ENCODE peak calls at places on chromosomes 2 and 18, in five cellular contexts. D is A549, K is tibial artery, J is lower lobe of right lung, A is colonic mucosa. O is an unnamed sample.
A peak's percentile ranks its signal among the peaks of the same experiment; 100 is the strongest.

GRCh38 chr2:69026026-69026425 is 13.0 kb downstream of the ANTXR1 start:
- DNase-seq in K (no peak), D (no peak), J (no peak), A (peak; percentile 68), O (no peak)

GRCh38 chr2:222318712-222319575 is 20.1 kb upstream of the PAX3 start:
- DNase-seq in D (no peak), J (no peak), K (no peak), A (peak; percentile 38), O (no peak)

GRCh38 chr2:66440011-66440542 is 5.2 kb downstream of the MEIS1 start:
- DNase-seq in K (no peak), D (no peak), A (no peak), J (no peak), O (no peak)

GRCh38 chr2:55880416-55881143 is 43.0 kb downstream of the EFEMP1 start:
- DNase-seq in K (no peak), A (no peak), J (no peak), D (no peak), O (no peak)

GRCh38 chr2:170423919-170424318 is 246.0 kb downstream of the MYO3B start:
- DNase-seq in J (no peak), K (no peak), A (no peak), D (no peak), O (no peak)

GRCh38 chr18:76452357-76452756 is 42.7 kb downstream of the ZNF516 start:
- DNase-seq in K (no peak), J (peak; percentile 30), A (no peak), D (no peak), O (no peak)

GRCh38 chr18:46283895-46284295 is 179.7 kb downstream of the HAUS1 start:
- DNase-seq in A (no peak), J (no peak), K (no peak), D (no peak), O (no peak)

GRCh38 chr18:27270508-27270907 is 85.4 kb upstream of the CHST9 start:
- DNase-seq in D (no peak), A (no peak), K (no peak), J (no peak), O (no peak)

GRCh38 chr18:48319796-48320638 is 89.2 kb downstream of the ZBTB7C start:
- DNase-seq in D (no peak), K (no peak), A (peak; percentile 22), J (no peak), O (no peak)

GRCh38 chr2:78532762-78533399 is 492.6 kb upstream of the REG3G start:
- DNase-seq in J (no peak), K (no peak), D (no peak), A (no peak), O (no peak)

GRCh38 chr2:65265090-65266045 is 37.7 kb downstream of the ACTR2 start:
- DNase-seq in K (no peak), J (no peak), D (peak; percentile 46), A (peak; percentile 55), O (peak; percentile 18)

GRCh38 chr2:65416945-65417344 is 15.5 kb downstream of the SPRED2 start:
- DNase-seq in K (no peak), A (peak; percentile 75), J (peak; percentile 53), D (no peak), O (no peak)

GRCh38 chr18:51100371-51101000 is 70.5 kb downstream of the SMAD4 start:
- DNase-seq in J (no peak), A (no peak), D (no peak), K (no peak), O (no peak)

GRCh38 chr18:34760444-34760843 is 50.3 kb downstream of the DTNA start:
- DNase-seq in K (no peak), J (no peak), D (no peak), A (no peak), O (no peak)

GRCh38 chr2:232976176-232976575 is 36.9 kb downstream of the NGEF start:
- DNase-seq in A (no peak), K (no peak), D (no peak), J (no peak), O (no peak)

GRCh38 chr2:239316562-239317465 is 84.0 kb downstream of the HDAC4 start:
- DNase-seq in D (no peak), K (peak; percentile 78), J (peak; percentile 74), A (peak; percentile 23), O (no peak)

GRCh38 chr2:30149513-30149912 is 2.7 kb downstream of the YPEL5 start:
- DNase-seq in K (no peak), J (no peak), D (no peak), A (no peak), O (no peak)

GRCh38 chr2:230868151-230868946 is 3.6 kb downstream of the ITM2C start:
- DNase-seq in K (no peak), J (no peak), D (no peak), A (no peak), O (no peak)

GRCh38 chr2:197184959-197185586 is 125.5 kb downstream of the ANKRD44 start:
- DNase-seq in D (no peak), J (peak; percentile 65), A (no peak), K (peak; percentile 54), O (no peak)

GRCh38 chr2:222912117-222912516 is 51.3 kb downstream of the ACSL3 start:
- DNase-seq in A (no peak), K (no peak), J (no peak), D (no peak), O (no peak)

GRCh38 chr2:166351319-166351718 is 24.4 kb downstream of the SCN9A start:
- DNase-seq in J (no peak), A (no peak), K (no peak), D (no peak), O (no peak)

GRCh38 chr2:241659150-241659739 is 21.8 kb downstream of the ATG4B start:
- DNase-seq in J (no peak), K (peak; percentile 43), A (peak; percentile 74), D (peak; percentile 27), O (no peak)

GRCh38 chr2:174764281-174765063 is at the start of gene CHRNA1:
- DNase-seq in A (no peak), K (no peak), J (no peak), D (no peak), O (no peak)

DNA sequence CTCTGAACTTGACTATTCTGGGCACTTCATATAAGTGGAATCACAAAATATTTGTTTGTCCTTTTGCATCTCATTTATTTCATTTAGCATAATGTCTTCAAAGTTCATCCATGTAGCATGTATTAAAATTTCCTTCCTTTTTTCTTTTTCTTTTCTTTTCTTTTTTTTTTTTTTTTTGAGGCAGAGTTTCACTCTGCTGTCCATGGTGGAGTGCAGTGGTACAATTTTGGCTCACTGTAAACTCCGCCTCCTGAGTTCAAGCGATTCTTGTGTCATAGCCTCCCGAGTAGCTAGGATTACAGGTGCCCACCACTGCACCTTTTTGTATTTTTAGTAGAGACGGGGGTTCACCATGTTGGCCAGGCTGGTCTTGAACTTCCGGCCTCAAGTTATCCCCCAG is 11.9 kb downstream of the ATP8B1 start:
- DNase-seq in K (no peak), J (no peak), D (no peak), A (no peak), O (no peak)
- H3K27ac ChIP-seq in K (peak overlapping the region; percentile 86), J (no peak overlapping the region), D (no peak overlapping the region), A (no peak overlapping the region), O (no peak overlapping the region)

GRCh38 chr18:62556397-62556796 is 33.6 kb downstream of the ZCCHC2 start:
- DNase-seq in J (no peak), A (no peak), D (no peak), K (no peak), O (no peak)

GRCh38 chr18:62554083-62554815 is 31.4 kb downstream of the ZCCHC2 start:
- DNase-seq in D (no peak), A (no peak), K (no peak), J (no peak), O (no peak)

GRCh38 chr18:62558015-62558663 is 35.3 kb downstream of the ZCCHC2 start:
- DNase-seq in J (no peak), D (no peak), K (no peak), A (no peak), O (no peak)

GRCh38 chr18:62551972-62552513 is 29.2 kb downstream of the ZCCHC2 start:
- DNase-seq in A (no peak), J (no peak), D (no peak), K (no peak), O (no peak)

DNA sequence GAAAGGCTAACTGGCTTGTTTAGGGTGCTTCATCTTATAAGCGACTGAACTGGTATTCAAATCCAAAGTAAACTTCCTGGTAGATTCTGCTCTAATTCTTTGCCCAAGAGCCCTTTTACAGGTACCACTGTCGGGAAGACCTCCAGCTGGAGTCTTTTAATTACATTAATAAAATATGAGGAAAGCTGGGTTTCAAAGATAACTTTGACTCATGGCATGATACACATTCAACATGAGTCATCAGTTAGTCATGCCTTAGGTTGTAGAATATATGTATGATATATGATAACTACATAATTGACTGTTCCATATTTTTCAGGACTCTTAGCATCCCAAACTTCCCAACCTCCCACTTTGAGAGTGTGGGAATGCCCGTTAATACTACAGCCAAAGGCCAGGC is 32.3 kb downstream of the ZCCHC2 start:
- DNase-seq in J (no peak), K (no peak), A (no peak), D (peak; percentile 6), O (no peak)
- H3K27ac ChIP-seq in J (no peak overlapping the region), K (no peak overlapping the region), A (no peak overlapping the region), D (no peak overlapping the region), O (no peak overlapping the region)

DNA sequence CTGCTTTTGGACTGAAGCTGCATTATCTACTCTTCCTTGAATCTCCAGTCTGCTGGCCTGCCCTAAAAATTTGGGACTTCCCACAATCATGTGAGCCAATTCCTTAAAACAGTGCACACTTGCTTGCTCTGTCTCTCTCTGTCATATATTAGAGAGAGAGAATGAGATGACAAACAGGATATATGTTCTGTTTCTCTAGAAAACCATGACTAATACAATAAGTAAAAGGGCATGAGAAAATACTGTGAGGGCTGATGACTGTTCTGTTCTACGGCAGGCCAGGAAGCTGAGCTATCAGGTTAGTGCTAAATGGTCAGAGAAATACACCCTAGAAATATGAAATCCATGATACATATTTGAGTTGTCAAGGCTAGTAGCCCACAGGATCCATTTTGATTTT is 1896.8 kb upstream of the CELF4 start:
- DNase-seq in J (no peak), K (no peak), A (no peak), D (no peak), O (peak; percentile 55)
- H3K27ac ChIP-seq in J (no peak overlapping the region), K (no peak overlapping the region), A (no peak overlapping the region), D (no peak overlapping the region), O (peak overlapping the region; percentile 39)

DNA sequence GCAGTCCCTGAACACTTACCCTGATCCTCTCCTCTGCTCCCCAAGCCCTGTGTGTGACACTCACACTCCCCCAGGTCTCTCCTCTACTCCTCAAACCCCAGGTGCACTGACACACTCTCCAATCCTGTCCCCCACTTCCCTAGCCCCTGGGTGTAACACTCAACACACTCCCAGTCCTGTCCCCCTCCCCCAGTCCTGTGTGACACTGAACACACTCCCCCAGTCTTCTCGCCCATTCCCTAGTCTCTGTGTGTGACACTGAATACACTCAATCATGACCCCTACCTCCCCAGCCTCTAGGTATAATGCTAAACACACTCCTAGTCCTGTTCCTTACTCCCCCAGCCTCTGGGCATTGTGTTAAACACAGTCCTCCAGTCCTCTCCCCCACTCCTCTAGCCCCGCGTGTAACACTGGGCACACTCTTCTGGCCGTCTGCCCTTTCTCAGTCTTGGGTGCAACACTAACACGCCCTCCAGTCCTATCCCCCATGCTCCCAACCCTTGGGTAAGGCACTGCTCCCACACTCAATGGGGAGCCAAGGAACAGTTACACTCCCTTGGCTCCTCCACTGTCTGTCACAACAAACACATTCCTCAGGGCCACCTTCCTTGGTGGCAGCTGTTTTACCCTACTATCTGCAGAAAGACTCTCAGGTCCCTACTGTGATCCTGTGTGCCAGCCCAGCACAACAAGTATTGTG is 82.5 kb upstream of the PKDCC start:
- DNase-seq in K (peak; percentile 31), J (no peak), A (no peak), D (no peak), O (no peak)
- H3K27ac ChIP-seq in K (peak overlapping the region; percentile 81), J (no peak overlapping the region), A (no peak overlapping the region), D (peak overlapping the region; percentile 74), O (no peak overlapping the region)